ENCODE peak calls at places on chromosome 13, in nine cellular contexts. M is fibroblast of pulmonary artery; Q is left ventricle myocardium inferior; O is activated naive CD8-positive, alpha-beta T cell treated with anti-CD3 and anti-CD28 coated beads for 36 hours; C is neuronal stem cell; D is A673; Z is GM23248; J is stimulated activated CD4-positive, alpha-beta T cell treated with anti-CD3 and anti-CD28 coated beads, Interleukin-4, amount 100 ng/mL, for 4 hours; L is nucleus accumbens. W is an unnamed sample.

GRCh38 chr13:52446265-52446664 is 4.2 kb downstream of the VPS36 start:
- DNase-seq in M (no peak), Q (no peak), O (no peak), C (no peak), D (peak; percentile 20), Z (no peak), J (no peak), L (no peak), W (no peak)

GRCh38 chr13:74098077-74098476 is 36.1 kb downstream of the KLF12 start:
- DNase-seq in M (no peak), Q (no peak), O (no peak), C (no peak), D (no peak), Z (no peak), J (no peak), L (no peak), W (no peak)

GRCh38 chr13:24511824-24512207 is 762 bp downstream of the PARP4 start:
- DNase-seq in M (no peak), Q (no peak), O (no peak), C (no peak), D (no peak), Z (no peak), J (no peak), L (no peak), W (peak; percentile 4)

GRCh38 chr13:112225429-112226090 is 150.6 kb upstream of the SPACA7 start:
- DNase-seq in M (no peak), Q (no peak), O (no peak), C (no peak), D (no peak), Z (no peak), J (no peak), L (no peak), W (no peak)

GRCh38 chr13:75705395-75705794 is 69.3 kb downstream of the LMO7 start:
- DNase-seq in M (peak; percentile 57), Q (no peak), O (no peak), C (no peak), D (no peak), Z (peak; percentile 89), J (no peak), L (no peak), W (no peak)

GRCh38 chr13:113776231-113777125 is 17.5 kb downstream of the TMEM255B start:
- DNase-seq in M (no peak), Q (no peak), O (no peak), C (no peak), D (no peak), Z (no peak), J (no peak), L (no peak), W (no peak)

GRCh38 chr13:51267581-51267980 is 45.4 kb downstream of the FAM124A start:
- DNase-seq in M (peak; percentile 10), Q (no peak), O (no peak), C (no peak), D (no peak), Z (no peak), J (no peak), L (no peak), W (no peak)

GRCh38 chr13:27339299-27339698 is 68.7 kb downstream of the RASL11A start:
- DNase-seq in M (peak; percentile 58), Q (no peak), O (peak; percentile 33), C (no peak), D (peak; percentile 68), Z (peak; percentile 50), J (peak; percentile 25), L (no peak), W (peak; percentile 65)

GRCh38 chr13:29428992-29429315 is 166.5 kb downstream of the SLC7A1 start:
- DNase-seq in M (no peak), Q (no peak), O (no peak), C (no peak), D (no peak), Z (no peak), J (no peak), L (no peak), W (no peak)

GRCh38 chr13:30520571-30520970 is 54.8 kb upstream of the HMGB1 start:
- DNase-seq in M (peak; percentile 22), Q (no peak), O (no peak), C (no peak), D (no peak), Z (peak; percentile 93), J (no peak), L (no peak), W (no peak)

GRCh38 chr13:50392977-50393376 is 377.7 kb downstream of the KCNRG start:
- DNase-seq in M (no peak), Q (no peak), O (no peak), C (no peak), D (no peak), Z (peak; percentile 9), J (no peak), L (no peak), W (no peak)

W was measured in HEK293T.